ENCODE peak calls at places on chromosomes 11 and 22, in six cellular contexts. Z, T, X, J, E and I are unnamed samples.

GRCh38 chr22:23263651-23264555 is 83.6 kb downstream of the BCR start:
- DNase-seq in Z (peak; percentile 15), T (no peak), X (no peak), J (no peak), E (peak; percentile 14), I (peak; percentile 88)

GRCh38 chr11:122101625-122102291 is 14.3 kb downstream of the BLID start:
- DNase-seq in Z (peak; percentile 89), T (peak; percentile 19), X (peak; percentile 57), J (peak; percentile 54), E (no peak), I (no peak)

GRCh38 chr11:67636962-67637361 is 2.6 kb downstream of the TBX10 start:
- DNase-seq in Z (no peak), T (no peak), X (no peak), J (no peak), E (no peak), I (no peak)

GRCh38 chr11:116488836-116489389 is 283.9 kb downstream of the BUD13 start:
- DNase-seq in Z (no peak), T (no peak), X (no peak), J (no peak), E (no peak), I (no peak)

GRCh38 chr11:67576742-67577475 is 6.7 kb upstream of the GSTP1 start:
- DNase-seq in Z (no peak), T (no peak), X (no peak), J (no peak), E (peak; percentile 50), I (no peak)

GRCh38 chr11:69962152-69962551 is 116.0 kb upstream of the ANO1 start:
- DNase-seq in Z (peak; percentile 29), T (no peak), X (no peak), J (no peak), E (peak; percentile 59), I (no peak)

GRCh38 chr11:78708388-78708787 is 133.7 kb upstream of the NARS2 start:
- DNase-seq in Z (no peak), T (no peak), X (no peak), J (no peak), E (no peak), I (no peak)

GRCh38 chr22:19473578-19473977 is 5.4 kb downstream of the UFD1 start:
- DNase-seq in Z (peak; percentile 37), T (no peak), X (no peak), J (no peak), E (no peak), I (no peak)

GRCh38 chr11:70040452-70040851 is 37.7 kb upstream of the ANO1 start:
- DNase-seq in Z (no peak), T (no peak), X (no peak), J (no peak), E (no peak), I (no peak)

GRCh38 chr11:77060234-77060633 is 6.5 kb upstream of the CAPN5 start:
- DNase-seq in Z (no peak), T (no peak), X (no peak), J (no peak), E (no peak), I (no peak)
- TF ChIP-seq CTCF in Z (no peak), T (no peak), X (no peak), J (no peak), E (no peak), I (no peak)

GRCh38 chr11:32487270-32487669 is 51.9 kb upstream of the WT1 start:
- DNase-seq in Z (no peak), T (peak; percentile 10), X (no peak), J (no peak), E (peak; percentile 15), I (no peak)
- TF ChIP-seq CTCF in Z (no peak), T (peak; percentile 47), X (peak; percentile 41), J (no peak), E (peak; percentile 32), I (no peak)

GRCh38 chr11:95231126-95231880 is at the start of gene SESN3:
- DNase-seq in Z (peak; percentile 99), T (peak; percentile 98), X (peak; percentile 96), J (peak; percentile 97), E (peak; percentile 100), I (peak; percentile 100)
- TF ChIP-seq CTCF in Z (peak; percentile 21), T (no peak), X (no peak), J (no peak), E (peak; percentile 23), I (no peak)

DNA sequence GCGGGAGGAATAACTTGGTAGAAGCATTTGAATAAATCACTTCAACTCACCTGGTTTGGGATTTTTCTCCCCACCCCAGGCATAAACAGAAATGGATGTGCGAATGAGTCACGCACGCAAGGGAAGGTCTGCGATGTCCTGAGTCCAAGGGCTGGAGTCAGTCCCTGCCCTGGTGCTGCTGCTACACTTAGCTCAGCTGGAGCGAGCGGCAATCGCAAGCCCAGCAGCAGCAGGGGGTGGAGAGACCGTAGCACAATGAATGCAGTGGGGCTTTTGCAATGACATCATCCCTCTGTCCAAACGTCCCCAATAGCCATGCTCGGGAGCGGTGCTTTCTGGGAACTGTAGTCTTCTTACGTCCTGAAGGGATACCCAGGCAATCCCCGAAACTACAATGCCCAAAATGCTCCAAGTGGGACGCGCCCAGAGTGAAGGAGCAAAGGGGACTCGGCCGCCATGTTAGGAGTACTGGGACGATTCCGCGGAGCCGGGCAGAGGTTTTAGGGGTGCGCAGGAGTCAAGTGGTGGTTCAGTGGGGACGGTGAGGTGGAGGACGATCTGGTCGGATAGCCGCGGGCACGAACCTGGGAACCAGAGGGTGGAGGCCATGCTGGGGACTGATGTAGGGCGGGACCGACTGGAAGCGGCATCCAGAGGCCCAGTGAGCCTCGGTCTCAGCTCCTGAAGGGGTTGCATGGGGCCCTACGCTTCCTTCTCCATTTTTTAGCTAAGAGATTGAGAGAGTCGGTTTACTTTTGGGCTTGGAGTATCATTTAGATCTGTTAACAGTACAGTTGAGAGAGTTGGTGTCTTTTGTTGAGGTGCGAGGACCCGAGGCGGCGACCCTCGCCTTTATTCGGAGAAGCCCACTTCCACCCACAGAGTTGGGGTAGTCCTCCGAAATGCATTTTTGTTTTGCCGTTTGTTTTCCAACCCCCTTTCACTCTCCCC is at the start of gene RAB30:
- DNase-seq in Z (peak; percentile 100), T (peak; percentile 87), X (peak; percentile 82), J (peak; percentile 93), E (peak; percentile 100), I (peak; percentile 96)
- TF ChIP-seq CTCF in Z (no peak), T (no peak), X (no peak), J (peak; percentile 16), E (no peak), I (no peak)

GRCh38 chr11:10261821-10262220 is 32.2 kb downstream of the SBF2 start:
- DNase-seq in Z (no peak), T (no peak), X (no peak), J (no peak), E (no peak), I (no peak)
- TF ChIP-seq CTCF in Z (no peak), T (no peak), X (no peak), J (no peak), E (no peak), I (no peak)

DNA sequence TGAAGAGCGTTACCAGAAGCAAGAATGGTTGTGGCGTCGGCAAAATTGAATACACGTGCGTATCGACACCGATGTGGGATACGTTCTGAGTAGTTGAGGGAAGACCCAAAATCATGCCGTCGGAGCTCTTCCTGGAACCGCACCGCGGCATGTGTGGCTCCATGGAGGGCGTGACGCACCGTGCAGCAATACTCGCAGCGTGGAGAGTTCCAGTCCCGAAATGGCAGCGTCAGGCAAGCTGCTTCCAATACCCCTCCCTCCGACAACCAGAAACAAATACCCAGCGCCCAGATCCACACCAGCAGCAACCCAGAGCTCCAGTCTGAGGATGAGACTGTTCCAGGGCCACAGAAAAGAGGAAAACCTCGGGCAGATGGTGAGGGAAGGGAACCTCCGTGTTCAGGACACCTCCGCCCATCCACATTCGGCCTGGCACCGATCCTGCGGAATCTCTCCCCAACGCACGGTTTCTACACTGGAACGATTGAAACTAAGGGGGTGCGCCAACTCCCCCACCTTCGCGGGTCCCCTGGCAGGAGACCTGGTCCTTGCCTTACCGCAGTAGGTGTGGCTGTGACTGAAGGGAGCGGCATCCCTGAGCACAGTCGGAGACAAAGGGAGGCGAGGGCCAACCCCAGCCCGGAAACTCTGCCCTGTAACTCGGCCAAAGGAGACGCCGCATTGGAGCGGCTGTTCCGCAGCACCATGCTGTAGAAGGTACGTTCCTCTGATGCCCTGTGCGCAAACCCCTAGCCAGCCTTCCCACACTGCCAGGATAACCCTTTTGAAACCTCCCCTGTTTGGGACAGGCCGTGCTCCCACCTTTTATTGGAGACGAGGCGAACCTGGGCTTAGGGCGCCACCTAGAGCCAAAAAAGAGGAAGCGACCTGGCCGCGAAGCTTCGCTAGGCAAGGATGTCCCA is 28.3 kb downstream of the DBX1 start:
- DNase-seq in Z (peak; percentile 61), T (peak; percentile 44), X (peak; percentile 67), J (no peak), E (peak; percentile 46), I (peak; percentile 81)
- TF ChIP-seq CTCF in Z (peak; percentile 92), T (peak; percentile 87), X (peak; percentile 93), J (peak; percentile 69), E (peak; percentile 75), I (peak; percentile 62)

GRCh38 chr22:21022507-21022906 is 7.5 kb downstream of the P2RX6 start:
- DNase-seq in Z (no peak), T (no peak), X (no peak), J (no peak), E (no peak), I (no peak)

GRCh38 chr22:21020802-21021429 is 6.0 kb downstream of the P2RX6 start:
- DNase-seq in Z (no peak), T (no peak), X (no peak), J (no peak), E (peak; percentile 54), I (no peak)

GRCh38 chr22:21025266-21025665 is 7.1 kb downstream of the SLC7A4 start:
- DNase-seq in Z (no peak), T (no peak), X (no peak), J (no peak), E (no peak), I (no peak)

GRCh38 chr22:21025763-21026755 is 6.3 kb downstream of the SLC7A4 start:
- DNase-seq in Z (no peak), T (no peak), X (no peak), J (no peak), E (no peak), I (no peak)

GRCh38 chr22:21022955-21023614 is 8.1 kb downstream of the P2RX6 start:
- DNase-seq in Z (no peak), T (no peak), X (no peak), J (no peak), E (no peak), I (peak; percentile 68)
- TF ChIP-seq CTCF in Z (no peak), T (peak; percentile 27), X (no peak), J (no peak), E (peak; percentile 9), I (no peak)

DNA sequence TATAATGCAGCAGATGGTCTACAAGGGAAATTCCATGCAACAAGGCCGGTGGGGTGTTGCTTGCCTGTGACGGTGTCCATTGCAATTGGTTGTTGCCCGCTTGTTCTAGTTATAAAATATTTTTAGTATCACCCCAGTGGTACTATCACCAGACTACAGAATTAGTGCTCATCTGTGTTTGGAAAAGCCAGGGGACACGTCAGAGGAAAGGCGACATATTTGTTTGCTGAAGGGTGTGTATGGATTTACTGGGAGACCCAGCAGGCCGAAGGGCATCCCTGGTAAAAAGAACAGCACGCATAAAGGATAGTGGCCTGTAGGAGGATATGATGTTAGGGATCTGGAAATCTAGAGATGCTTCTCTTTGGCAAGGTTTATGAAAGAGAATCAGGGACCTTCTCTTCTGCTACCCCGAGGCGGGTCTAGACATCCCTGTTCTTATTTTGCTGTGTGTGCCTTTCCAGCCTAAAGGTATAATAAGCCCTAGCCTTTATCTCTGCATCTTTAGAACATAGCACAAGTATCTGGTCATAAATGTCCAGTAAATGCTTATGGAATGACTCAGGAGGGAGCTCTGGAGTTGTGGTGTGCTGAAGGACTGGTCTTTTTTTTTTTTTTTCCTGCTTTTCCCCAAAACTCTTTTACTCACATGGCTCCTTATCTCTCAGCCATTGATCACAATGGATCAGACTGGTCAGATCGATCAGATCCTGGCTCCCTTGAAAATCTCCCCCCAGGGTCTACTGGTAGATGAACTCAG is 90.9 kb downstream of the LDLRAD3 start:
- DNase-seq in Z (peak; percentile 81), T (no peak), X (no peak), J (no peak), E (no peak), I (no peak)
- TF ChIP-seq CTCF in Z (no peak), T (no peak), X (no peak), J (no peak), E (no peak), I (no peak)